ENCODE peak calls at places on chromosomes 13 and 19, in four cellular contexts. K is pancreas, S is type B pancreatic cell, C is stomach. Z is an unnamed sample.

GRCh38 chr19:35223084-35223790 is 5.3 kb downstream of the FAM187B start:
- DNase-seq in K (no peak), S (no peak), C (no peak), Z (no peak)

GRCh38 chr19:1780272-1780957 is 27.1 kb downstream of the ONECUT3 start:
- DNase-seq in K (no peak), S (no peak), C (no peak), Z (no peak)

GRCh38 chr19:6740589-6741348 is 1.3 kb downstream of the TRIP10 start:
- DNase-seq in K (peak; percentile 74), S (no peak), C (peak; percentile 45), Z (peak; percentile 54)

GRCh38 chr19:17098326-17098725 is 22.7 kb downstream of the MYO9B start:
- DNase-seq in K (no peak), S (no peak), C (no peak), Z (no peak)

GRCh38 chr13:49435992-49436391 is 7.9 kb downstream of the CAB39L start:
- DNase-seq in K (no peak), S (no peak), C (no peak), Z (no peak)

GRCh38 chr13:112943309-112944125 is 25.5 kb upstream of the MCF2L start:
- DNase-seq in K (peak; percentile 68), S (peak; percentile 75), C (peak; percentile 61), Z (peak; percentile 43)

GRCh38 chr19:40229926-40230417 is 3.5 kb upstream of the CCNP start:
- DNase-seq in K (no peak), S (no peak), C (no peak), Z (no peak)

GRCh38 chr13:29733069-29733700 is 117.2 kb downstream of the UBL3 start:
- DNase-seq in K (no peak), S (no peak), C (no peak), Z (no peak)

GRCh38 chr19:19409235-19410030 is 4.0 kb downstream of the GATAD2A start:
- DNase-seq in K (no peak), S (no peak), C (no peak), Z (peak; percentile 21)

GRCh38 chr13:101681834-101682233 is 229.4 kb downstream of the ITGBL1 start:
- DNase-seq in K (no peak), S (no peak), C (no peak), Z (no peak)

GRCh38 chr19:10019246-10019645 is 6.0 kb downstream of the RDH8 start:
- DNase-seq in K (no peak), S (no peak), C (no peak), Z (no peak)

GRCh38 chr13:37788346-37788745 is 81.2 kb downstream of the TRPC4 start:
- DNase-seq in K (no peak), S (no peak), C (no peak), Z (no peak)

GRCh38 chr19:19185853-19186728 is 5.9 kb downstream of the BORCS8 start:
- DNase-seq in K (no peak), S (no peak), C (peak; percentile 37), Z (no peak)

GRCh38 chr19:10464456-10464855 is 38.7 kb downstream of the KEAP1 start:
- DNase-seq in K (no peak), S (no peak), C (no peak), Z (no peak)

GRCh38 chr13:110455444-110455843 is 106.1 kb downstream of the RAB20 start:
- DNase-seq in K (no peak), S (no peak), C (no peak), Z (no peak)

GRCh38 chr19:41577833-41578232 is 1.9 kb downstream of the CEACAM21 start:
- DNase-seq in K (no peak), S (no peak), C (no peak), Z (no peak)

GRCh38 chr19:38656171-38656981 is 8.9 kb downstream of the ACTN4 start:
- DNase-seq in K (no peak), S (no peak), C (no peak), Z (no peak)

GRCh38 chr13:110505594-110505993 is 55.9 kb downstream of the RAB20 start:
- DNase-seq in K (no peak), S (no peak), C (no peak), Z (no peak)

GRCh38 chr19:39603825-39604224 is 1.5 kb downstream of the LGALS13 start:
- DNase-seq in K (no peak), S (no peak), C (no peak), Z (no peak)

GRCh38 chr13:80508031-80508430 is 167.1 kb upstream of the SPRY2 start:
- DNase-seq in K (no peak), S (no peak), C (no peak), Z (no peak)

GRCh38 chr19:4369109-4369887 is 25.9 kb downstream of the MPND start:
- DNase-seq in K (peak; percentile 57), S (no peak), C (peak; percentile 83), Z (peak; percentile 77)

Z was measured in prostate gland.